ENCODE peak calls at places on chromosomes 1 and 21, in five cellular contexts. One of them, this sample, is unnamed.

GRCh38 chr1:220808501-220809186 is 21.9 kb downstream of the MTARC1 start:
- DNase-seq in fibroblast of mammary gland: no peak
- DNase-seq in lower leg skin: no peak
- DNase-seq in colonic mucosa: no peak
- DNase-seq in stomach: no peak
- DNase-seq in this sample: no peak

GRCh38 chr1:47593598-47594285 is 155.9 kb downstream of the FOXD2 start:
- DNase-seq in fibroblast of mammary gland: no peak
- DNase-seq in lower leg skin: no peak
- DNase-seq in colonic mucosa: no peak
- DNase-seq in stomach: no peak
- DNase-seq in this sample: no peak

GRCh38 chr1:100631015-100631521 is 88.5 kb upstream of the VCAM1 start:
- DNase-seq in fibroblast of mammary gland: peak; percentile 96
- DNase-seq in lower leg skin: no peak
- DNase-seq in colonic mucosa: no peak
- DNase-seq in stomach: no peak
- DNase-seq in this sample: no peak

GRCh38 chr1:88595355-88595754 is 88.7 kb upstream of the PKN2 start:
- DNase-seq in fibroblast of mammary gland: peak; percentile 59
- DNase-seq in lower leg skin: no peak
- DNase-seq in colonic mucosa: no peak
- DNase-seq in stomach: no peak
- DNase-seq in this sample: no peak

GRCh38 chr21:44972821-44973220 is 33.0 kb downstream of the SLX9 start:
- DNase-seq in fibroblast of mammary gland: peak; percentile 12
- DNase-seq in lower leg skin: no peak
- DNase-seq in colonic mucosa: no peak
- DNase-seq in stomach: no peak
- DNase-seq in this sample: no peak

GRCh38 chr1:150513275-150513885 is 2.2 kb upstream of the FALEC start:
- DNase-seq in fibroblast of mammary gland: peak; percentile 24
- DNase-seq in lower leg skin: no peak
- DNase-seq in colonic mucosa: no peak
- DNase-seq in stomach: no peak
- DNase-seq in this sample: no peak

GRCh38 chr1:39230261-39231190 is 26.0 kb downstream of the MACF1 start:
- DNase-seq in fibroblast of mammary gland: no peak
- DNase-seq in lower leg skin: peak; percentile 51
- DNase-seq in colonic mucosa: no peak
- DNase-seq in stomach: no peak
- DNase-seq in this sample: no peak

GRCh38 chr1:168408531-168409242 is 128.0 kb downstream of the TBX19 start:
- DNase-seq in fibroblast of mammary gland: peak; percentile 54
- DNase-seq in lower leg skin: no peak
- DNase-seq in colonic mucosa: no peak
- DNase-seq in stomach: no peak
- DNase-seq in this sample: no peak

GRCh38 chr21:34630536-34631143 is 15.7 kb upstream of the RCAN1 start:
- DNase-seq in fibroblast of mammary gland: peak; percentile 67
- DNase-seq in lower leg skin: peak; percentile 26
- DNase-seq in colonic mucosa: peak; percentile 36
- DNase-seq in stomach: no peak
- DNase-seq in this sample: peak; percentile 17

GRCh38 chr1:93672477-93673158 is 9.0 kb downstream of the BCAR3 start:
- DNase-seq in fibroblast of mammary gland: no peak
- DNase-seq in lower leg skin: no peak
- DNase-seq in colonic mucosa: peak; percentile 40
- DNase-seq in stomach: peak; percentile 41
- DNase-seq in this sample: no peak

GRCh38 chr1:201560328-201561194 is 21.6 kb downstream of the NAV1 start:
- DNase-seq in fibroblast of mammary gland: no peak
- DNase-seq in lower leg skin: no peak
- DNase-seq in colonic mucosa: no peak
- DNase-seq in stomach: no peak
- DNase-seq in this sample: no peak

GRCh38 chr1:15953791-15954201 is 22.1 kb downstream of the ZBTB17 start:
- DNase-seq in fibroblast of mammary gland: no peak
- DNase-seq in lower leg skin: no peak
- DNase-seq in colonic mucosa: no peak
- DNase-seq in stomach: no peak
- DNase-seq in this sample: no peak

GRCh38 chr1:229148041-229148671 is 122.8 kb upstream of the RAB4A start:
- DNase-seq in fibroblast of mammary gland: no peak
- DNase-seq in lower leg skin: no peak
- DNase-seq in colonic mucosa: no peak
- DNase-seq in stomach: peak; percentile 40
- DNase-seq in this sample: no peak

GRCh38 chr1:25805863-25806225 is 5.9 kb downstream of the SELENON start:
- DNase-seq in fibroblast of mammary gland: peak; percentile 66
- DNase-seq in lower leg skin: no peak
- DNase-seq in colonic mucosa: no peak
- DNase-seq in stomach: peak; percentile 61
- DNase-seq in this sample: no peak

GRCh38 chr1:115529216-115529897 is 112.4 kb upstream of the VANGL1 start:
- DNase-seq in fibroblast of mammary gland: peak; percentile 46
- DNase-seq in lower leg skin: no peak
- DNase-seq in colonic mucosa: no peak
- DNase-seq in stomach: no peak
- DNase-seq in this sample: no peak

GRCh38 chr21:46557919-46558392 is 46.9 kb downstream of the S100B start:
- DNase-seq in fibroblast of mammary gland: no peak
- DNase-seq in lower leg skin: peak; percentile 9
- DNase-seq in colonic mucosa: no peak
- DNase-seq in stomach: peak; percentile 16
- DNase-seq in this sample: no peak

GRCh38 chr1:175072131-175072941 is 4.7 kb downstream of the TNN start:
- DNase-seq in fibroblast of mammary gland: peak; percentile 73
- DNase-seq in lower leg skin: peak; percentile 15
- DNase-seq in colonic mucosa: no peak
- DNase-seq in stomach: no peak
- DNase-seq in this sample: peak; percentile 10

GRCh38 chr1:7223334-7224080 is 438.3 kb downstream of the CAMTA1 start:
- DNase-seq in fibroblast of mammary gland: peak; percentile 94
- DNase-seq in lower leg skin: no peak
- DNase-seq in colonic mucosa: no peak
- DNase-seq in stomach: no peak
- DNase-seq in this sample: no peak

GRCh38 chr1:170205301-170205700 is 59.5 kb downstream of the NTMT2 start:
- DNase-seq in fibroblast of mammary gland: peak; percentile 45
- DNase-seq in lower leg skin: no peak
- DNase-seq in colonic mucosa: no peak
- DNase-seq in stomach: no peak
- DNase-seq in this sample: no peak

GRCh38 chr1:29984544-29985375 is 738.6 kb downstream of the MATN1 start:
- DNase-seq in fibroblast of mammary gland: no peak
- DNase-seq in lower leg skin: no peak
- DNase-seq in colonic mucosa: peak; percentile 15
- DNase-seq in stomach: no peak
- DNase-seq in this sample: no peak

GRCh38 chr1:85681087-85681486 is 27.1 kb downstream of the ZNHIT6 start:
- DNase-seq in fibroblast of mammary gland: peak; percentile 55
- DNase-seq in lower leg skin: no peak
- DNase-seq in colonic mucosa: no peak
- DNase-seq in stomach: no peak
- DNase-seq in this sample: no peak

GRCh38 chr1:43770111-43770510 is 62.8 kb downstream of the ST3GAL3 start:
- DNase-seq in fibroblast of mammary gland: no peak
- DNase-seq in lower leg skin: no peak
- DNase-seq in colonic mucosa: no peak
- DNase-seq in stomach: no peak
- DNase-seq in this sample: no peak

GRCh38 chr1:119859647-119860046 is 36.7 kb downstream of the ADAM30 start:
- DNase-seq in fibroblast of mammary gland: peak; percentile 90
- DNase-seq in lower leg skin: no peak
- DNase-seq in colonic mucosa: no peak
- DNase-seq in stomach: no peak
- DNase-seq in this sample: no peak

GRCh38 chr21:44490405-44490804 is 35.1 kb downstream of the LRRC3 start:
- DNase-seq in fibroblast of mammary gland: no peak
- DNase-seq in lower leg skin: no peak
- DNase-seq in colonic mucosa: no peak
- DNase-seq in stomach: no peak
- DNase-seq in this sample: no peak

GRCh38 chr1:235075955-235076308 is 52.7 kb downstream of the TOMM20 start:
- DNase-seq in fibroblast of mammary gland: no peak
- DNase-seq in lower leg skin: no peak
- DNase-seq in colonic mucosa: no peak
- DNase-seq in stomach: no peak
- DNase-seq in this sample: no peak

GRCh38 chr1:162475089-162475488 is 22.5 kb upstream of the UHMK1 start:
- DNase-seq in fibroblast of mammary gland: no peak
- DNase-seq in lower leg skin: no peak
- DNase-seq in colonic mucosa: no peak
- DNase-seq in stomach: no peak
- DNase-seq in this sample: peak; percentile 23

GRCh38 chr1:16451868-16452528 is 11.5 kb downstream of the NECAP2 start:
- DNase-seq in fibroblast of mammary gland: no peak
- DNase-seq in lower leg skin: no peak
- DNase-seq in colonic mucosa: no peak
- DNase-seq in stomach: no peak
- DNase-seq in this sample: no peak

GRCh38 chr1:201023517-201023902 is at the start of gene KIF21B:
- DNase-seq in fibroblast of mammary gland: peak; percentile 14
- DNase-seq in lower leg skin: peak; percentile 69
- DNase-seq in colonic mucosa: peak; percentile 90
- DNase-seq in stomach: peak; percentile 88
- DNase-seq in this sample: no peak

GRCh38 chr21:33478858-33479678 is 706 bp downstream of the TMEM50B start:
- DNase-seq in fibroblast of mammary gland: peak; percentile 15
- DNase-seq in lower leg skin: no peak
- DNase-seq in colonic mucosa: peak; percentile 47
- DNase-seq in stomach: peak; percentile 36
- DNase-seq in this sample: no peak
- TF ChIP-seq CTCF in fibroblast of mammary gland: no peak
- TF ChIP-seq CTCF in lower leg skin: no peak
- TF ChIP-seq CTCF in colonic mucosa: no peak
- TF ChIP-seq CTCF in stomach: no peak
- TF ChIP-seq CTCF in this sample: peak; percentile 10

GRCh38 chr1:63773496-63773814 is 362 bp upstream of the ROR1 start:
- DNase-seq in fibroblast of mammary gland: no peak
- DNase-seq in lower leg skin: no peak
- DNase-seq in colonic mucosa: no peak
- DNase-seq in stomach: no peak
- DNase-seq in this sample: no peak
- H3K4me3 ChIP-seq in fibroblast of mammary gland: peak overlapping the region; percentile 83
- H3K4me3 ChIP-seq in lower leg skin: no peak overlapping the region
- H3K4me3 ChIP-seq in colonic mucosa: peak overlapping the region; percentile 70
- H3K4me3 ChIP-seq in stomach: peak overlapping the region; percentile 88
- H3K4me3 ChIP-seq in this sample: peak overlapping the region; percentile 61

GRCh38 chr1:31640179-31640578 is 4.5 kb downstream of the PEF1 start:
- DNase-seq in fibroblast of mammary gland: no peak
- DNase-seq in lower leg skin: no peak
- DNase-seq in colonic mucosa: no peak
- DNase-seq in stomach: no peak
- DNase-seq in this sample: no peak
- TF ChIP-seq CTCF in fibroblast of mammary gland: peak; percentile 6
- TF ChIP-seq CTCF in lower leg skin: no peak
- TF ChIP-seq CTCF in colonic mucosa: no peak
- TF ChIP-seq CTCF in stomach: no peak
- TF ChIP-seq CTCF in this sample: no peak

GRCh38 chr1:180981596-180982387 is 40.9 kb downstream of the STX6 start:
- DNase-seq in fibroblast of mammary gland: no peak
- DNase-seq in lower leg skin: no peak
- DNase-seq in colonic mucosa: no peak
- DNase-seq in stomach: no peak
- DNase-seq in this sample: no peak

GRCh38 chr1:180976958-180977357 is 45.7 kb downstream of the STX6 start:
- DNase-seq in fibroblast of mammary gland: no peak
- DNase-seq in lower leg skin: no peak
- DNase-seq in colonic mucosa: no peak
- DNase-seq in stomach: no peak
- DNase-seq in this sample: no peak

GRCh38 chr1:180988221-180988826 is 34.3 kb downstream of the STX6 start:
- DNase-seq in fibroblast of mammary gland: no peak
- DNase-seq in lower leg skin: no peak
- DNase-seq in colonic mucosa: no peak
- DNase-seq in stomach: no peak
- DNase-seq in this sample: no peak

DNA sequence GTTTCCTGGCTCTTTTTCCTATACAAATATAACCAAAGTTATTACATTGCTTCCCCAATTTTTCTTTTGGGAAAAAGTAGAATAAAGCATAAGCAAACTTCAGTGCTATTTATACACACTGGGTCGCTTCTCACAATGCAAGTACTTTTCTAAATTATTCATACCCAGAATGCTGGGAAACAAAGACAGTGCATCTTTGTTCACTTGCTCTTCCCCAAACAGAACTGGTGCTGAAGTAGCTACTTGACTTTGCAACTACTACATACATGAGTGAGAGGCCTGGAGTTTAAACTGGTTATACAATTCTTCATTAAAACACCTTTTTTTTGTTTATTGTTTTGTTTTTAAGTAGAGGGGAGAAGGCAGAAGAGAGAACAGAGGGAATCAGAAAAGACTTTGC is 40.2 kb downstream of the STX6 start:
- DNase-seq in fibroblast of mammary gland: no peak
- DNase-seq in lower leg skin: no peak
- DNase-seq in colonic mucosa: no peak
- DNase-seq in stomach: no peak
- DNase-seq in this sample: no peak
- H3K4me3 ChIP-seq in fibroblast of mammary gland: no peak overlapping the region
- H3K4me3 ChIP-seq in lower leg skin: no peak overlapping the region
- H3K4me3 ChIP-seq in colonic mucosa: no peak overlapping the region
- H3K4me3 ChIP-seq in stomach: no peak overlapping the region
- H3K4me3 ChIP-seq in this sample: no peak overlapping the region

This sample was measured in LNCaP clone FGC.